ENCODE peak calls at places on chromosomes 5 and 9, in five cellular contexts. H is NCI-H460, J is ureter, F is fibroblast of the aortic adventitia, E is D341Med. W is an unnamed sample.

GRCh38 chr9:130688070-130688469 is 5.5 kb upstream of the EXOSC2 start:
- DNase-seq in H (no peak), J (no peak), F (no peak), E (no peak), W (no peak)

GRCh38 chr5:7882926-7883325 is 14.0 kb downstream of the MTRR start:
- DNase-seq in H (no peak), J (no peak), F (no peak), E (no peak), W (no peak)

GRCh38 chr5:54867310-54867944 is 118.0 kb downstream of the ESM1 start:
- DNase-seq in H (peak; percentile 49), J (no peak), F (peak; percentile 85), E (peak; percentile 37), W (peak; percentile 83)

GRCh38 chr5:127417534-127417933 is 99.9 kb upstream of the PRRC1 start:
- DNase-seq in H (no peak), J (no peak), F (no peak), E (no peak), W (no peak)

GRCh38 chr9:100534401-100534800 is 43.5 kb upstream of the CAVIN4 start:
- DNase-seq in H (no peak), J (no peak), F (no peak), E (no peak), W (no peak)

GRCh38 chr9:105050296-105050695 is 122.3 kb upstream of the ABCA1 start:
- DNase-seq in H (no peak), J (no peak), F (peak; percentile 34), E (no peak), W (no peak)

GRCh38 chr9:131228096-131228495 is 48.2 kb downstream of the FAM78A start:
- DNase-seq in H (no peak), J (no peak), F (no peak), E (no peak), W (peak; percentile 12)

GRCh38 chr9:5611321-5612186 is 17.4 kb upstream of the RIC1 start:
- DNase-seq in H (no peak), J (no peak), F (no peak), E (no peak), W (no peak)

GRCh38 chr9:129121483-129121882 is 10.3 kb downstream of the PTPA start:
- DNase-seq in H (no peak), J (no peak), F (peak; percentile 33), E (no peak), W (no peak)

GRCh38 chr5:43007246-43007910 is 32.7 kb downstream of the ANXA2R start:
- DNase-seq in H (peak; percentile 88), J (peak; percentile 86), F (peak; percentile 98), E (peak; percentile 87), W (peak; percentile 96)

GRCh38 chr9:37386988-37387387 is 35.5 kb upstream of the GRHPR start:
- DNase-seq in H (no peak), J (no peak), F (no peak), E (no peak), W (no peak)

GRCh38 chr5:9094582-9094981 is 451.3 kb downstream of the SEMA5A start:
- DNase-seq in H (no peak), J (no peak), F (peak; percentile 54), E (no peak), W (peak; percentile 57)

GRCh38 chr5:1952456-1953099 is 69.9 kb upstream of the IRX4 start:
- DNase-seq in H (no peak), J (no peak), F (no peak), E (no peak), W (no peak)

GRCh38 chr9:115254217-115254616 is 136.3 kb upstream of the TNC start:
- DNase-seq in H (no peak), J (no peak), F (no peak), E (no peak), W (no peak)

GRCh38 chr5:131622633-131623032 is 12.4 kb downstream of the RAPGEF6 start:
- DNase-seq in H (no peak), J (no peak), F (peak; percentile 66), E (no peak), W (no peak)

GRCh38 chr5:173973614-173973969 is 15.4 kb upstream of the C5orf47 start:
- DNase-seq in H (no peak), J (no peak), F (no peak), E (no peak), W (no peak)

W was measured in choroid plexus epithelial cell.